ENCODE peak calls at places on chromosomes 12 and 14, in six cellular contexts. V is AG04449, K is GM20000, D is neural crest cell, I is type B pancreatic cell, J is heart right ventricle. B is an unnamed sample.

GRCh38 chr12:62372825-62373224 is 93.8 kb upstream of the MON2 start:
- DNase-seq in V (no peak), K (no peak), D (no peak), I (no peak), J (no peak), B (no peak)

GRCh38 chr14:102464006-102464405 is 45.6 kb downstream of the ANKRD9 start:
- DNase-seq in V (no peak), K (no peak), D (no peak), I (no peak), J (no peak), B (no peak)

GRCh38 chr12:42584539-42585174 is 4.9 kb downstream of the PRICKLE1 start:
- DNase-seq in V (no peak), K (no peak), D (no peak), I (no peak), J (no peak), B (no peak)

GRCh38 chr12:34295366-34296142 is 273.3 kb downstream of the ALG10 start:
- DNase-seq in V (no peak), K (no peak), D (no peak), I (no peak), J (no peak), B (no peak)

GRCh38 chr14:64233791-64234190 is 60.4 kb downstream of the ESR2 start:
- DNase-seq in V (no peak), K (no peak), D (no peak), I (no peak), J (no peak), B (no peak)

GRCh38 chr12:116244001-116244400 is 33.5 kb downstream of the MED13L start:
- DNase-seq in V (no peak), K (no peak), D (no peak), I (no peak), J (no peak), B (no peak)

GRCh38 chr12:94167071-94167806 is 18.9 kb downstream of the PLXNC1 start:
- DNase-seq in V (no peak), K (no peak), D (no peak), I (no peak), J (no peak), B (no peak)

GRCh38 chr14:22849212-22849819 is 12.9 kb downstream of the MMP14 start:
- DNase-seq in V (no peak), K (no peak), D (no peak), I (no peak), J (peak), B (no peak)

GRCh38 chr12:105279460-105280056 is 43.6 kb upstream of the APPL2 start:
- DNase-seq in V (no peak), K (peak), D (peak), I (no peak), J (peak), B (peak)

GRCh38 chr14:74531467-74531866 is 37.9 kb downstream of the ISCA2 start:
- DNase-seq in V (no peak), K (no peak), D (no peak), I (no peak), J (peak), B (no peak)
- TF ChIP-seq CTCF in V (peak), K (no peak), D (no peak), I (no peak), J (peak), B (no peak)

GRCh38 chr12:79420146-79420618 is 270.6 kb downstream of the PAWR start:
- DNase-seq in V (peak), K (no peak), D (no peak), I (no peak), J (no peak), B (no peak)
- TF ChIP-seq CTCF in V (peak), K (no peak), D (peak), I (peak), J (peak), B (no peak)

GRCh38 chr14:61225304-61225703 is 55.8 kb downstream of the TMEM30B start:
- DNase-seq in V (no peak), K (no peak), D (no peak), I (no peak), J (no peak), B (no peak)

GRCh38 chr14:61221906-61222305 is 59.2 kb downstream of the TMEM30B start:
- DNase-seq in V (no peak), K (no peak), D (no peak), I (no peak), J (no peak), B (no peak)

GRCh38 chr14:61219673-61220072 is 61.5 kb downstream of the TMEM30B start:
- DNase-seq in V (no peak), K (no peak), D (no peak), I (no peak), J (no peak), B (no peak)

GRCh38 chr14:61223552-61223951 is 57.6 kb downstream of the TMEM30B start:
- DNase-seq in V (no peak), K (no peak), D (no peak), I (no peak), J (no peak), B (no peak)

DNA sequence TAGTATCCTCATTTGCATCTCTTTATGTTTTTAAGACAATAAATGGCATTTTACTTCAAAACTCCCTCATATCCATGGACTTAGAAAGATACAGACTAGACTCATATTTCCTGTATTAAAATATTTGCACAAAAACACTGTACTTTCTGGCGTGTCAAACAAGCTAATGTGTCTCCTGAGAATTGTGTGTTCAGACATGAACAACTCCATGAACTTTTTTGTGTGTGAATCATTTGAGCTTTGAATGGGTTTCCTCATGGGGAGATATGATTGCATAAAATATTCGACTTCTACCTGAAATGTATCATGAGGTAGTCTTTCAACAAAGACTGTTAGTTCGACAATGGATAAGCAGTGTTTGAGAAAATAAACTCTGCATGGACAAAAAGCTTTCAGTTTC is 58.8 kb downstream of the TMEM30B start:
- DNase-seq in V (no peak), K (no peak), D (no peak), I (no peak), J (no peak), B (no peak)
- TF ChIP-seq CTCF in V (no peak), K (no peak), D (no peak), I (no peak), J (no peak), B (no peak)

GRCh38 chr12:98456583-98457573 is 58.5 kb upstream of the TMPO start:
- DNase-seq in V (no peak), K (peak), D (peak), I (peak), J (peak), B (peak)
- TF ChIP-seq CTCF in V (no peak), K (no peak), D (no peak), I (no peak), J (no peak), B (no peak)

DNA sequence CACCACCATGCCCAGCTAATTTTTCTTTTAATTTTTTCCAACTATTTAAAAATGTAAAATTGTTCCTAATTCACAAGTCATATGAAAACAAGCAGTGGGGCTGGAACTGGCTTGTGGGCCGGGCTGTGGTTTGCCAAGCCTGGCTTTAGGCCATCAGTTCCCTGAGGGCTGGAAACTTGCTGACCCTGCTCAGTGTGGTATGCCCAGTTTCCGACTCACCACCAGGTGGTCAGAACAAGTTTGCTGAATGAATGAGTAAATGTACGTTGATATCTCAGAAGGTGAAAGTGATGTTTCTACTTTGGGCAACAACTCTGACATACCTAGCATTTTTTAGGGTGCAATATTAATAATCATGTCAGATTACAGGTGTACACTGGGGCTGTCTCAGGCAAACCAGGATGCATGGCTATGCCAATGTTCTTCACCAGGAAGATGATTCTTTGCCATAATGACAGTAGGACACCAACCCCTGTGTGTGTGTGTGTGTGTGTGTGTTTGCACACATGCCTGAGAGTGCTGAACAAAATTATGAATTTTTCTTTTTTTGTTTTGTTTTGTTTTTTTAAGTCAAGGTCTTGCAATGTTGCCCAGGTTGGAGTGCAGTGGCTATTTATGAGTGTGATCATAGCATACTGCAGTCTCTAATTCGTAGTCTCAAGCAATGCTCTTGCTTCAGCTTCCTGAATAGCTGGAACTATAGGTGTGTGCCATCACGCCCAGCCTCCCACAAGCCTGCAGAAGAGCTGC is 106.1 kb downstream of the PTPN11 start:
- DNase-seq in V (no peak), K (no peak), D (no peak), I (no peak), J (no peak), B (no peak)
- TF ChIP-seq CTCF in V (no peak), K (no peak), D (peak), I (peak), J (no peak), B (no peak)

DNA sequence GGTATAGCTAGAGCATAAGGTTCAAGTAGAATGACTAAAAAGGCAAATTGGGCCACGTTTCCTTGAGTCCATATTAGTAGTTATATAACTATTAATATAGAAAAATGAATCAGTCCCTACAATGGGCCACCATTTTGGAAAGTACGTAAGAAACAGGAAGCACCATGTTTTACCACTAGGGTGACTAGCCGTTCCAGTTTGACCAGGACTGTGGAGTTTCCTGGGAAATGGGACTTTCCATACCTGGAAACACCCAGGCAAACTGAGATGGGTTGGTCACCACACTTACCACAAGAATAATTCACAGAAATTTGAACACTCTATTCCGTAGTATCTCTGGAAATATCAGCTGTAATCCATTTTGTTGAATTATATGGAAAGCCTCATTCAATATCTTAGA is 2.1 kb upstream of the MAGOHB start:
- DNase-seq in V (no peak), K (no peak), D (no peak), I (no peak), J (no peak), B (no peak)
- TF ChIP-seq CTCF in V (no peak), K (no peak), D (peak), I (no peak), J (no peak), B (no peak)

GRCh38 chr14:24139272-24139934 is 2.0 kb downstream of the EMC9 start:
- DNase-seq in V (no peak), K (no peak), D (no peak), I (no peak), J (no peak), B (no peak)
- TF ChIP-seq CTCF in V (no peak), K (no peak), D (no peak), I (no peak), J (no peak), B (no peak)

DNA sequence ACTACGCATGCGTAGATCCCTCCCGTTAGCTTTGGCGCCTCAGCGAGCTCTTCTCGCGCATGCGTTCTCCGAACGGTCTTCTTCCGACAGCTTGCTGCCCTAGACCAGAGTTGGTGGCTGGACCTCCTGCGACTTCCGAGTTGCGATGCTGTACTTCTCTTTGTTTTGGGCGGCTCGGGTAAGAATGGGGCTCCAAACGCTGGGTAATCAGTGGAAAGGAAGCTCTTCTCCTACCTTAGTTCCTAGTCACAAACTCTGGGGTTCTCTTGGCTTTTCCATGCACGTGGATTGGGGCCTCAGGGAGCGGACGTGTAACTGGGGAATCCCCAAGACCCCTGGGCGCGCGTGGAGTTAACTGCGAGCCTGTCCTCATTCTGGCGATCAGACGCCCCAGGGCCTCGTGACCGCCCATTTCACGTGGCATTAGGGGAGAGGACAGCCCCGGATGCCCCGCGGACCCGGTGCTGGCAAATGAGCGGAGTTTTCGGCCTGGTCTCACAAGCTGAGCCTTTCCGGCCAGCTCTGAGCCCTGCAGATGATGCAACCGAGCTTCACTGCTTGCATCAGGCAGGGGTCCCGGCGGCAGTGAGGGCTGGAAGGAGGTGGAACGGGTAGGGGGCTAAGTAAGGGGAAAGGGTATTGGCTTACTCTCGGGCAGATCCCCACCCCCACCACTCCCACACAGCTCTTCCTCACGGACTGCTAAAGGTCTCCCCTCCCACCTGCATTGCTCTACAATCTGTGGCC is at the start of gene SHMT2:
- DNase-seq in V (peak), K (peak), D (peak), I (peak), J (peak), B (peak)
- TF ChIP-seq CTCF in V (no peak), K (no peak), D (no peak), I (no peak), J (no peak), B (no peak)

GRCh38 chr12:117844114-117844513 is 124.7 kb downstream of the KSR2 start:
- DNase-seq in V (no peak), K (no peak), D (no peak), I (no peak), J (no peak), B (no peak)
- TF ChIP-seq CTCF in V (no peak), K (no peak), D (no peak), I (no peak), J (no peak), B (no peak)

DNA sequence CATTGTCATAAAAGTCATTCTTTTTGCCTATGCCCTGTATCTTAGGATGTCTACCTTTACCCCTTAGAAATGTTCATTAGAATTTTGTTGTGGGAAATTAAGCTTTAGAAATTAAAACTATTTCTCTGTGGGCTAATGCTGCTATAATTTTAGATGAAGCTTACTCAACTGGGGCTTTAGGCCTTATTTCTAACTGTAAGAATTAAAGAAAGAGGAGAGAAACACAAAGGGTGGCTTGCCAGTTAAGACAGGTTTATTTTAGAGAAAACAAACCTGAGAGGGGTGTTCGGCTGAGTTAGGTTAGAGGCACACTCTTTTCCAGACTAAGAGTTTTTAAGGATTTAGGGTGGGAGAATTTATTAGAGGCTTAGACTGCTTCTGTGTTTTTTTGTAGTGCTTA is 6.4 kb downstream of the TRIP11 start:
- DNase-seq in V (no peak), K (no peak), D (no peak), I (no peak), J (no peak), B (no peak)
- TF ChIP-seq CTCF in V (no peak), K (no peak), D (no peak), I (no peak), J (no peak), B (no peak)

B was measured in natural killer cell.